ENCODE peak calls at places on chromosomes 7 and 10, in seven cellular contexts. W is KBM-7; I is T-helper 2 cell; D is MCF 10A; T is RPMI8226; A is stimulated activated CD4-positive, alpha-beta T cell treated with anti-CD3 and anti-CD28 coated beads, TNF-alpha, amount 100 ng/mL, for 24 hours; H is K562. J is an unnamed sample.

GRCh38 chr7:151351967-151352366 is 10.4 kb downstream of the NUB1 start:
- DNase-seq in W (peak), I (peak), D (no peak), T (no peak), A (peak), H (no peak), J (no peak)

GRCh38 chr10:31759124-31759798 is 169.4 kb downstream of the ARHGAP12 start:
- DNase-seq in W (no peak), I (peak), D (peak), T (no peak), A (peak), H (no peak), J (no peak)

GRCh38 chr10:84173543-84173942 is at the start of gene GPR15LG:
- DNase-seq in W (no peak), I (no peak), D (no peak), T (no peak), A (no peak), H (no peak), J (no peak)

GRCh38 chr7:47875406-47875805 is 72.9 kb downstream of the PKD1L1 start:
- DNase-seq in W (no peak), I (peak), D (no peak), T (no peak), A (no peak), H (no peak), J (no peak)

GRCh38 chr10:125092564-125093031 is 67.8 kb downstream of the CTBP2 start:
- DNase-seq in W (no peak), I (no peak), D (no peak), T (no peak), A (no peak), H (no peak), J (no peak)

GRCh38 chr10:132461683-132462231 is 64.8 kb downstream of the PWWP2B start:
- DNase-seq in W (no peak), I (no peak), D (no peak), T (peak), A (no peak), H (no peak), J (no peak)

GRCh38 chr7:132466367-132466766 is 109.9 kb downstream of the PLXNA4 start:
- DNase-seq in W (no peak), I (no peak), D (no peak), T (no peak), A (no peak), H (no peak), J (no peak)

GRCh38 chr10:107701947-107702346 is 537.4 kb upstream of the SORCS1 start:
- DNase-seq in W (no peak), I (no peak), D (no peak), T (no peak), A (no peak), H (no peak), J (no peak)

GRCh38 chr10:18252086-18252485 is 111.9 kb downstream of the CACNB2 start:
- DNase-seq in W (no peak), I (no peak), D (no peak), T (no peak), A (no peak), H (no peak), J (no peak)

GRCh38 chr7:158097511-158098124 is 490.0 kb downstream of the PTPRN2 start:
- DNase-seq in W (no peak), I (no peak), D (no peak), T (no peak), A (no peak), H (no peak), J (no peak)

GRCh38 chr7:90469554-90469953 is at the start of gene PTTG1IP2:
- DNase-seq in W (no peak), I (no peak), D (no peak), T (no peak), A (no peak), H (no peak), J (no peak)

GRCh38 chr7:135328053-135328452 is 94.4 kb downstream of the STRA8 start:
- DNase-seq in W (no peak), I (no peak), D (no peak), T (no peak), A (no peak), H (no peak), J (no peak)

GRCh38 chr7:7183061-7183832 is 903 bp downstream of the C1GALT1 start:
- DNase-seq in W (peak), I (peak), D (peak), T (peak), A (peak), H (peak), J (no peak)

GRCh38 chr7:1672851-1673486 is 2.9 kb downstream of the ELFN1 start:
- DNase-seq in W (no peak), I (no peak), D (no peak), T (no peak), A (no peak), H (no peak), J (no peak)

GRCh38 chr10:35194906-35195305 is 68.3 kb downstream of the CREM start:
- DNase-seq in W (peak), I (peak), D (no peak), T (no peak), A (no peak), H (peak), J (no peak)

GRCh38 chr7:143974457-143974856 is 19.8 kb downstream of the OR2F1 start:
- DNase-seq in W (peak), I (no peak), D (no peak), T (no peak), A (no peak), H (no peak), J (no peak)

GRCh38 chr7:25376207-25376606 is 147.9 kb upstream of the NPVF start:
- DNase-seq in W (no peak), I (no peak), D (no peak), T (no peak), A (no peak), H (no peak), J (no peak)

GRCh38 chr10:132036153-132036886 is 29.4 kb upstream of the JAKMIP3 start:
- DNase-seq in W (no peak), I (peak), D (no peak), T (peak), A (peak), H (no peak), J (no peak)

GRCh38 chr7:16811555-16811954 is 6.8 kb upstream of the AGR2 start:
- DNase-seq in W (no peak), I (no peak), D (peak), T (no peak), A (no peak), H (no peak), J (no peak)

GRCh38 chr10:61545170-61545569 is 92.0 kb upstream of the TMEM26 start:
- DNase-seq in W (no peak), I (no peak), D (no peak), T (no peak), A (no peak), H (no peak), J (no peak)

GRCh38 chr10:2733278-2733963 is 333.9 kb upstream of the PFKP start:
- DNase-seq in W (no peak), I (no peak), D (no peak), T (no peak), A (no peak), H (no peak), J (no peak)

GRCh38 chr7:81285142-81285871 is 366.5 kb upstream of the SEMA3C start:
- DNase-seq in W (no peak), I (peak), D (peak), T (no peak), A (no peak), H (no peak), J (no peak)

GRCh38 chr10:36759111-36759805 is 366.1 kb upstream of the ANKRD30A start:
- DNase-seq in W (no peak), I (no peak), D (peak), T (no peak), A (no peak), H (no peak), J (no peak)

GRCh38 chr7:154748387-154748786 is 254.5 kb downstream of the PAXIP1 start:
- DNase-seq in W (no peak), I (no peak), D (no peak), T (no peak), A (no peak), H (no peak), J (no peak)

GRCh38 chr7:134357486-134357885 is 40.8 kb upstream of the SLC35B4 start:
- DNase-seq in W (no peak), I (no peak), D (no peak), T (no peak), A (no peak), H (no peak), J (no peak)

J was measured in GM12878.